ENCODE peak calls at places on chromosomes 3 and 15, in four cellular contexts. N is GOT3; P is activated naive CD4-positive, alpha-beta T cell treated with anti-CD3 and anti-CD28 coated beads for 36 hours; Y is renal cortical epithelial cell. E is an unnamed sample.

GRCh38 chr3:108936924-108937689 is 16.6 kb downstream of the GUCA1C start:
- DNase-seq in N (no peak), P (no peak), Y (peak; percentile 20), E (no peak)

GRCh38 chr15:83064859-83065258 is 2.2 kb downstream of the BTBD1 start:
- DNase-seq in N (no peak), P (no peak), Y (no peak), E (peak; percentile 24)

GRCh38 chr3:188283347-188283746 is 129.4 kb downstream of the LPP start:
- DNase-seq in N (no peak), P (no peak), Y (peak; percentile 83), E (no peak)

GRCh38 chr15:64151727-64152506 is at the start of gene SNX22:
- DNase-seq in N (no peak), P (peak; percentile 12), Y (no peak), E (no peak)

GRCh38 chr15:33194237-33194636 is 277 bp downstream of the FMN1 start:
- DNase-seq in N (no peak), P (no peak), Y (no peak), E (no peak)

GRCh38 chr3:133209871-133210550 is 171.8 kb downstream of the TMEM108 start:
- DNase-seq in N (no peak), P (peak; percentile 13), Y (no peak), E (no peak)

GRCh38 chr3:84836961-84837360 is 121.8 kb upstream of the CADM2 start:
- DNase-seq in N (no peak), P (no peak), Y (no peak), E (no peak)

GRCh38 chr15:64452988-64453688 is 7.2 kb upstream of the ZNF609 start:
- DNase-seq in N (no peak), P (no peak), Y (no peak), E (no peak)

GRCh38 chr3:127915115-127915936 is at the start of gene KBTBD12:
- DNase-seq in N (no peak), P (no peak), Y (no peak), E (no peak)

E was measured in RPMI7951.